ENCODE peak calls at places on chromosomes 13 and 19, in seven cellular contexts. K, X, L, W, P, V and D are unnamed samples.

GRCh38 chr19:46610851-46611770 is 10.0 kb downstream of the CALM3 start:
- DNase-seq in X (peak; percentile 50), V (no peak), L (no peak), P (no peak), W (no peak), K (no peak), D (peak; percentile 17)

GRCh38 chr13:59230484-59231264 is 933.1 kb downstream of the DIAPH3 start:
- DNase-seq in W (no peak), V (no peak), P (no peak), X (no peak), K (no peak), L (no peak), D (no peak)

GRCh38 chr19:15398501-15399233 is 19.1 kb upstream of the AKAP8 start:
- DNase-seq in W (no peak), L (no peak), V (no peak), X (no peak), K (no peak), P (no peak), D (peak; percentile 21)

GRCh38 chr19:45887311-45887710 is 1.4 kb upstream of the IRF2BP1 start:
- DNase-seq in V (no peak), W (no peak), X (no peak), K (no peak), L (no peak), P (no peak), D (no peak)

GRCh38 chr19:18203408-18203862 is 407 bp downstream of the RAB3A start:
- DNase-seq in L (no peak), W (no peak), P (peak; percentile 69), X (peak; percentile 58), K (no peak), V (no peak), D (peak; percentile 59)

GRCh38 chr13:64428196-64428595 is 2801.9 kb downstream of the PCDH9 start:
- DNase-seq in V (peak; percentile 74), X (no peak), K (no peak), P (no peak), L (no peak), W (no peak), D (no peak)

GRCh38 chr19:55605637-55606470 is at the start of gene ZNF865:
- DNase-seq in W (no peak), X (peak; percentile 82), L (peak; percentile 64), V (peak; percentile 61), P (peak; percentile 73), K (peak; percentile 79), D (peak; percentile 84)

GRCh38 chr13:100721885-100722512 is 47.4 kb upstream of the TMTC4 start:
- DNase-seq in P (no peak), L (peak; percentile 71), K (peak; percentile 62), X (peak; percentile 55), W (peak; percentile 51), V (peak; percentile 20), D (peak; percentile 62)

GRCh38 chr13:95710313-95710712 is 33.4 kb downstream of the DNAJC3 start:
- DNase-seq in W (no peak), K (no peak), X (no peak), V (peak; percentile 47), L (no peak), P (no peak), D (no peak)

GRCh38 chr19:14318873-14319272 is 62.4 kb upstream of the ADGRE5 start:
- DNase-seq in P (no peak), L (peak; percentile 16), W (no peak), V (no peak), K (peak; percentile 23), X (no peak), D (no peak)

GRCh38 chr19:14006766-14007562 is 844 bp upstream of the RFX1 start:
- DNase-seq in L (peak; percentile 90), X (no peak), V (no peak), K (peak; percentile 90), P (peak; percentile 91), W (no peak), D (peak; percentile 89)

GRCh38 chr19:21604941-21605548 is 99.6 kb downstream of the ZNF429 start:
- DNase-seq in W (no peak), K (no peak), P (peak; percentile 49), X (no peak), V (no peak), L (no peak), D (no peak)